ENCODE peak calls at places on chromosomes 4 and X, in nine cellular contexts. One of them, this sample, is unnamed.

GRCh38 chrX:112011376-112011775 is 71.2 kb downstream of the TRPC5 start:
- DNase-seq in ELR: no peak
- DNase-seq in GM13976: no peak
- DNase-seq in myocyte: no peak
- DNase-seq in HT-29: no peak
- DNase-seq in hippocampal formation: no peak
- DNase-seq in NCI-H1105 treated with DMSO at 0.1 percent for 48 hours: no peak
- DNase-seq in effector memory CD4-positive, alpha-beta T cell: no peak
- DNase-seq in thoracic aorta: no peak
- DNase-seq in this sample: no peak

GRCh38 chr4:95318483-95318882 is 230.3 kb downstream of the UNC5C start:
- DNase-seq in ELR: no peak
- DNase-seq in GM13976: no peak
- DNase-seq in myocyte: peak; percentile 65
- DNase-seq in HT-29: no peak
- DNase-seq in hippocampal formation: no peak
- DNase-seq in NCI-H1105 treated with DMSO at 0.1 percent for 48 hours: no peak
- DNase-seq in effector memory CD4-positive, alpha-beta T cell: no peak
- DNase-seq in thoracic aorta: no peak
- DNase-seq in this sample: no peak

GRCh38 chr4:76930721-76931481 is 18.7 kb upstream of the SEPTIN11 start:
- DNase-seq in ELR: peak; percentile 17
- DNase-seq in GM13976: no peak
- DNase-seq in myocyte: no peak
- DNase-seq in HT-29: no peak
- DNase-seq in hippocampal formation: no peak
- DNase-seq in NCI-H1105 treated with DMSO at 0.1 percent for 48 hours: no peak
- DNase-seq in effector memory CD4-positive, alpha-beta T cell: no peak
- DNase-seq in thoracic aorta: no peak
- DNase-seq in this sample: no peak

GRCh38 chrX:14026121-14026520 is 3.6 kb downstream of the GEMIN8 start:
- DNase-seq in ELR: no peak
- DNase-seq in GM13976: no peak
- DNase-seq in myocyte: no peak
- DNase-seq in HT-29: no peak
- DNase-seq in hippocampal formation: peak; percentile 66
- DNase-seq in NCI-H1105 treated with DMSO at 0.1 percent for 48 hours: no peak
- DNase-seq in effector memory CD4-positive, alpha-beta T cell: no peak
- DNase-seq in thoracic aorta: no peak
- DNase-seq in this sample: no peak

GRCh38 chrX:17373337-17373736 is 1.7 kb upstream of the NHS start:
- DNase-seq in ELR: no peak
- DNase-seq in GM13976: no peak
- DNase-seq in myocyte: no peak
- DNase-seq in HT-29: no peak
- DNase-seq in hippocampal formation: no peak
- DNase-seq in NCI-H1105 treated with DMSO at 0.1 percent for 48 hours: no peak
- DNase-seq in effector memory CD4-positive, alpha-beta T cell: no peak
- DNase-seq in thoracic aorta: no peak
- DNase-seq in this sample: no peak

GRCh38 chrX:50375481-50376267 is 95.0 kb downstream of the DGKK start:
- DNase-seq in ELR: no peak
- DNase-seq in GM13976: no peak
- DNase-seq in myocyte: no peak
- DNase-seq in HT-29: no peak
- DNase-seq in hippocampal formation: no peak
- DNase-seq in NCI-H1105 treated with DMSO at 0.1 percent for 48 hours: no peak
- DNase-seq in effector memory CD4-positive, alpha-beta T cell: no peak
- DNase-seq in thoracic aorta: no peak
- DNase-seq in this sample: no peak

GRCh38 chrX:120310861-120311631 is at the start of gene TMEM255A:
- DNase-seq in ELR: peak; percentile 1
- DNase-seq in GM13976: peak; percentile 31
- DNase-seq in myocyte: no peak
- DNase-seq in HT-29: no peak
- DNase-seq in hippocampal formation: peak; percentile 42
- DNase-seq in NCI-H1105 treated with DMSO at 0.1 percent for 48 hours: peak; percentile 54
- DNase-seq in effector memory CD4-positive, alpha-beta T cell: no peak
- DNase-seq in thoracic aorta: no peak
- DNase-seq in this sample: no peak

GRCh38 chr4:30718021-30718888 is 1.9 kb upstream of the PCDH7 start:
- DNase-seq in ELR: peak; percentile 75
- DNase-seq in GM13976: peak; percentile 25
- DNase-seq in myocyte: peak; percentile 75
- DNase-seq in HT-29: no peak
- DNase-seq in hippocampal formation: peak; percentile 31
- DNase-seq in NCI-H1105 treated with DMSO at 0.1 percent for 48 hours: peak; percentile 28
- DNase-seq in effector memory CD4-positive, alpha-beta T cell: no peak
- DNase-seq in thoracic aorta: no peak
- DNase-seq in this sample: no peak